ENCODE peak calls at places on chromosomes 16 and 17, in five cellular contexts. R, Z, H, A and K are unnamed samples.

GRCh38 chr17:9473716-9474115 is 101.9 kb downstream of the STX8 start:
- DNase-seq in R (no peak), Z (no peak), A (no peak), H (no peak), K (no peak)

GRCh38 chr17:28765038-28765437 is 21.2 kb downstream of the TRAF4 start:
- DNase-seq in Z (no peak), R (no peak), A (no peak), H (no peak), K (no peak)

GRCh38 chr16:89164436-89164835 is 7.1 kb upstream of the CDH15 start:
- DNase-seq in R (no peak), H (no peak), Z (no peak), A (no peak), K (no peak)

GRCh38 chr17:75642221-75643032 is 9.2 kb downstream of the SMIM5 start:
- DNase-seq in Z (no peak), H (no peak), A (no peak), R (no peak), K (no peak)

GRCh38 chr17:34384271-34384670 is 21.2 kb upstream of the CCL1 start:
- DNase-seq in A (no peak), Z (no peak), H (no peak), R (no peak), K (no peak)

GRCh38 chr17:34379876-34380275 is 16.8 kb upstream of the CCL1 start:
- DNase-seq in A (no peak), Z (no peak), R (no peak), H (no peak), K (no peak)

GRCh38 chr17:56914641-56915263 is 903 bp upstream of the TRIM25 start:
- DNase-seq in Z (no peak), R (no peak), H (no peak), A (no peak), K (no peak)

GRCh38 chr16:29663020-29663828 is at the start of gene SPN:
- DNase-seq in Z (peak), A (no peak), R (peak), H (peak), K (peak)

GRCh38 chr16:21608647-21609328 is 9.4 kb downstream of the METTL9 start:
- DNase-seq in H (peak), A (no peak), Z (no peak), R (peak), K (no peak)

GRCh38 chr16:56332464-56333079 is 92.8 kb downstream of the AMFR start:
- DNase-seq in A (no peak), H (no peak), Z (no peak), R (no peak), K (peak)

GRCh38 chr17:74177018-74177450 is 26.4 kb upstream of the RPL38 start:
- DNase-seq in A (no peak), Z (no peak), R (no peak), H (no peak), K (no peak)

GRCh38 chr17:42603318-42603717 is 5.9 kb downstream of the RETREG3 start:
- DNase-seq in Z (peak), A (no peak), H (no peak), R (no peak), K (no peak)

GRCh38 chr17:17001874-17002520 is 30.1 kb upstream of the TNFRSF13B start:
- DNase-seq in R (no peak), H (peak), Z (peak), A (peak), K (peak)

GRCh38 chr17:80068301-80069160 is 32.1 kb downstream of the CCDC40 start:
- DNase-seq in R (no peak), H (no peak), Z (no peak), A (no peak), K (no peak)

GRCh38 chr17:18225562-18226283 is at the start of gene LLGL1:
- DNase-seq in H (no peak), Z (no peak), A (no peak), R (no peak), K (no peak)

GRCh38 chr16:90083139-90083538 is 6.0 kb upstream of the PRDM7 start:
- DNase-seq in A (no peak), H (no peak), R (no peak), Z (no peak), K (no peak)

GRCh38 chr17:6525111-6525510 is 31.2 kb downstream of the PITPNM3 start:
- DNase-seq in Z (no peak), A (no peak), R (no peak), H (no peak), K (no peak)

GRCh38 chr16:56382901-56383355 is 42.4 kb downstream of the AMFR start:
- DNase-seq in A (no peak), Z (no peak), H (no peak), R (no peak), K (no peak)

GRCh38 chr17:13698832-13699231 is 97.1 kb upstream of the HS3ST3A1 start:
- DNase-seq in R (no peak), Z (peak), H (no peak), A (no peak), K (peak)

GRCh38 chr17:45388604-45389325 is 43.9 kb downstream of the ARHGAP27 start:
- DNase-seq in A (no peak), H (no peak), Z (no peak), R (no peak), K (peak)

GRCh38 chr17:78933025-78933958 is 8.1 kb upstream of the TIMP2 start:
- DNase-seq in Z (peak), H (peak), A (no peak), R (peak), K (peak)

GRCh38 chr16:27264151-27264550 is 4.4 kb downstream of the NSMCE1 start:
- DNase-seq in Z (no peak), A (no peak), R (no peak), H (no peak), K (no peak)

GRCh38 chr16:21156767-21157467 is 1.6 kb upstream of the LDAF1 start:
- DNase-seq in R (no peak), A (peak), Z (peak), H (no peak), K (peak)

GRCh38 chr17:76736349-76737081 is 616 bp downstream of the SRSF2 start:
- DNase-seq in A (peak), H (peak), Z (peak), R (no peak), K (peak)

GRCh38 chr17:7515912-7516610 is 31.9 kb downstream of the POLR2A start:
- DNase-seq in H (no peak), R (no peak), Z (no peak), A (no peak), K (no peak)

GRCh38 chr17:78953356-78954350 is 26.1 kb downstream of the LGALS3BP start:
- DNase-seq in A (no peak), Z (no peak), R (no peak), H (no peak), K (no peak)

GRCh38 chr17:67503184-67503583 is 126.1 kb downstream of the PITPNC1 start:
- DNase-seq in Z (no peak), R (no peak), H (no peak), A (no peak), K (no peak)

GRCh38 chr17:21034350-21035235 is 8.2 kb downstream of the USP22 start:
- DNase-seq in H (no peak), A (no peak), Z (peak), R (no peak), K (no peak)

GRCh38 chr17:66830451-66830850 is 4.5 kb upstream of the CACNG5 start:
- DNase-seq in A (no peak), H (no peak), R (no peak), Z (no peak), K (peak)

GRCh38 chr16:84959784-84960417 is 51.4 kb downstream of the ZDHHC7 start:
- DNase-seq in R (no peak), Z (no peak), H (no peak), A (no peak), K (no peak)

GRCh38 chr17:48497103-48497502 is 33.7 kb downstream of the HOXB1 start:
- DNase-seq in Z (no peak), R (no peak), A (no peak), H (no peak), K (peak)

GRCh38 chr16:3065069-3065741 is at the start of gene IL32:
- DNase-seq in R (no peak), Z (no peak), H (no peak), A (no peak), K (no peak)

GRCh38 chr17:73215414-73215813 is 22.6 kb downstream of the COG1 start:
- DNase-seq in A (no peak), R (no peak), H (no peak), Z (peak), K (no peak)

GRCh38 chr17:81871387-81872120 is 417 bp upstream of the ARHGDIA start:
- DNase-seq in A (peak), R (peak), Z (peak), H (peak), K (peak)